ENCODE peak calls at places on chromosomes 13 and 19, in four cellular contexts. H is lower leg skin, E is H9, Z is GM06990. R is an unnamed sample.
A peak's percentile ranks its signal among the peaks of the same experiment; 100 is the strongest.

GRCh38 chr19:47506459-47506858 is 8.4 kb downstream of the NAPA start:
- DNase-seq in H (no peak), E (no peak), Z (no peak), R (no peak)

GRCh38 chr13:20053016-20053415 is 94.5 kb downstream of the ZMYM2 start:
- DNase-seq in H (no peak), E (no peak), Z (no peak), R (no peak)

GRCh38 chr19:48991823-48992570 is 1.1 kb downstream of the GYS1 start:
- DNase-seq in H (peak; percentile 69), E (peak; percentile 51), Z (no peak), R (no peak)

GRCh38 chr19:28331596-28331995 is 881.4 kb downstream of the UQCRFS1 start:
- DNase-seq in H (no peak), E (no peak), Z (no peak), R (no peak)

GRCh38 chr19:46856062-46857022 is 4.5 kb upstream of the ARHGAP35 start:
- DNase-seq in H (peak; percentile 97), E (peak; percentile 97), Z (peak; percentile 79), R (peak; percentile 74)

GRCh38 chr13:99797716-99798115 is 173.9 kb downstream of the ZIC5 start:
- DNase-seq in H (no peak), E (no peak), Z (no peak), R (no peak)

GRCh38 chr13:29702912-29703351 is 107.4 kb upstream of the SLC7A1 start:
- DNase-seq in H (peak; percentile 51), E (peak; percentile 69), Z (no peak), R (no peak)

GRCh38 chr13:45073809-45074208 is 46.5 kb upstream of the GTF2F2 start:
- DNase-seq in H (no peak), E (peak; percentile 63), Z (no peak), R (no peak)

GRCh38 chr13:48571121-48571901 is 38.4 kb upstream of the RCBTB2 start:
- DNase-seq in H (no peak), E (no peak), Z (no peak), R (no peak)

GRCh38 chr19:33241530-33242101 is 16.0 kb upstream of the SLC7A10 start:
- DNase-seq in H (no peak), E (no peak), Z (peak; percentile 51), R (no peak)

GRCh38 chr19:38655148-38655824 is 7.8 kb downstream of the ACTN4 start:
- DNase-seq in H (no peak), E (no peak), Z (peak; percentile 54), R (no peak)

GRCh38 chr13:110499621-110500281 is 61.8 kb downstream of the RAB20 start:
- DNase-seq in H (no peak), E (no peak), Z (no peak), R (no peak)

GRCh38 chr19:6718741-6719539 is 1.5 kb downstream of the C3 start:
- DNase-seq in H (no peak), E (peak; percentile 95), Z (no peak), R (no peak)

GRCh38 chr19:12603714-12604113 is 6.9 kb downstream of the ZNF490 start:
- DNase-seq in H (no peak), E (no peak), Z (peak; percentile 46), R (no peak)

GRCh38 chr13:75512253-75512652 is 25.4 kb downstream of the COMMD6 start:
- DNase-seq in H (no peak), E (no peak), Z (peak; percentile 43), R (no peak)

GRCh38 chr13:85528578-85529215 is 270.5 kb downstream of the SLITRK6 start:
- DNase-seq in H (no peak), E (no peak), Z (no peak), R (no peak)

GRCh38 chr19:10835089-10835753 is 791 bp downstream of the TMED1 start:
- DNase-seq in H (no peak), E (peak; percentile 100), Z (no peak), R (no peak)

GRCh38 chr19:49968279-49968922 is 7.4 kb upstream of the SIGLEC11 start:
- DNase-seq in H (no peak), E (no peak), Z (no peak), R (no peak)

GRCh38 chr13:37968555-37968954 is 99.0 kb upstream of the TRPC4 start:
- DNase-seq in H (no peak), E (no peak), Z (no peak), R (no peak)

GRCh38 chr13:100673831-100674362 is 698 bp downstream of the TMTC4 start:
- DNase-seq in H (peak; percentile 43), E (no peak), Z (peak; percentile 58), R (no peak)

GRCh38 chr13:52158629-52159158 is 703 bp downstream of the NEK3 start:
- DNase-seq in H (peak; percentile 44), E (no peak), Z (no peak), R (no peak)

GRCh38 chr13:38384171-38384570 is 34.5 kb downstream of the UFM1 start:
- DNase-seq in H (no peak), E (no peak), Z (no peak), R (no peak)

GRCh38 chr19:10416380-10417257 is 3.7 kb upstream of the PDE4A start:
- DNase-seq in H (peak; percentile 64), E (peak; percentile 93), Z (peak; percentile 93), R (peak; percentile 97)

GRCh38 chr19:55165952-55166529 is 372 bp downstream of the DNAAF3 start:
- DNase-seq in H (no peak), E (peak; percentile 93), Z (peak; percentile 75), R (no peak)

GRCh38 chr19:36115453-36116343 is at the start of gene TBCB:
- DNase-seq in H (peak; percentile 77), E (no peak), Z (no peak), R (no peak)

GRCh38 chr13:29704648-29705047 is 109.2 kb upstream of the SLC7A1 start:
- DNase-seq in H (no peak), E (no peak), Z (no peak), R (no peak)

GRCh38 chr13:53250272-53250875 is 221.8 kb downstream of the OLFM4 start:
- DNase-seq in H (peak; percentile 18), E (no peak), Z (peak; percentile 29), R (no peak)

GRCh38 chr19:18282021-18282787 is 782 bp upstream of the JUND start:
- DNase-seq in H (no peak), E (no peak), Z (no peak), R (no peak)
- TF ChIP-seq CTCF in H (no peak), E (no peak), Z (no peak), R (no peak)

DNA sequence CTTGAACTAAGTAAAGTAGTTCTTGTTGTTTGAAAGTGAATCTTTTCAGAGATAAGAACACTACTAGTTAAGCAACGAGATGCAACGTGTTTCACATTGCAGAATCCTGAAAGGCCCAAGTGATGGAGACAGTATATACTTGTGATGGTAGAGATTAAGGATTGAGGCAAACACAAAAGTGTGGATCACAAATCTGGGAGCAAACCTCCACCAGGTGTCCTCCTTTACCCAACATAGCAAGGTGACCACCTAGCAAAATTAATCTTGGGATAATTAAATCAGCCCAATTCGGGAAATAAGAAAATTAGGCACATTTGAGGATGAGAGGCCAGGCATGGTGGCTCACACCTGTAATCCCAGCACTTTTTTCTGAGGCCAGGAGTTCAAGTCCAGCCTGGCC is 563.9 kb downstream of the DACH1 start:
- DNase-seq in H (no peak), E (no peak), Z (no peak), R (no peak)
- TF ChIP-seq CTCF in H (no peak), E (peak; percentile 44), Z (no peak), R (no peak)

DNA sequence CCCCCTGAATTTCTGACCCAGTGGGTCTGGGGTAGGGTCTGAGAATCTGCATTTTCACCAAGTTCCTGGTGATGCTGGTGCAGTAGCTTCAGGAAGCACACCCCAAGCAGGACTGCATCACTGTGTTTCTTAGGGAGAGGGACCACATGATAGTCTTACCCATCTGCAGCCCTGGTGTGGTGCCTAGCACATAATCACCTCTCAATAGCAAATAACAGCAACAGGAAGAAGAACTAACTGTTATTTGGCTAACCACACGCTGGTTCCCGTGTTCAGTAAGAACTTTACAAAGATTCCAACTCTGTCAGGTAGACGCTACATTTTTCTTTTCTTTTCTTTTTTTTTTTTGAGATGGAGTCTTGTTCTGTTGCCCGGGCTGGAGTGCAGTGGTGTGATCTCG is 41.9 kb upstream of the SPATA13 start:
- DNase-seq in H (no peak), E (no peak), Z (no peak), R (no peak)
- TF ChIP-seq CTCF in H (no peak), E (no peak), Z (no peak), R (no peak)

DNA sequence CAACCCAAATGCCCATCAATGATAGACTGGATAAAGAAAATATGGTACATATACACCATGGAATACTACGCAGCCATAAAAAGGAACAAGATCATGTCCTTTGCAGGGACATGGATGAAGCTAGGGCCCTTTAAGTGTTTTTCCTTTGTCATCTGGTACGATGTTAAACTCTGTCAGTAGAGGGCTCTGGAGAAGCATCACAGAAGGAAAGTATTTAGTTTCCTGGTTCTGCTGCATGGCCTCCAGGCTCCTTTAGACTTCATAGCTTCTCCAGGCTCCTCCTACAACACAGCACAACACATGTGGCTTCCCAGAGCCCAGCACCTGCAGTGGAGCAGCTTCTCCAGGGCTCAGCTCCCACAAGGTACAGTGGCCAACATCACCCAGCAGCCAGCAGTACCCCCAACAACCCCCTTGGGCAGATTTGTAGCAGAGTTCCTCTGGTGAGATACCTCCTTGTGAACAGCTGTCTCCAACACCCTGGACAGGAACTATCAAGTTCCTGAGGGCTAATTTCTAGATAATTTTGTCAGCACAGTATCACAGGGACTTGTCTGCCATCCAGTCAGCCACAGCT is 63.4 kb downstream of the KCTD12 start:
- DNase-seq in H (no peak), E (no peak), Z (peak; percentile 30), R (no peak)
- TF ChIP-seq CTCF in H (no peak), E (peak; percentile 22), Z (peak; percentile 27), R (no peak)

GRCh38 chr13:95300625-95301134 is 571 bp downstream of the ABCC4 start:
- DNase-seq in H (peak; percentile 25), E (peak; percentile 50), Z (peak; percentile 74), R (peak; percentile 29)
- TF ChIP-seq CTCF in H (no peak), E (peak; percentile 14), Z (peak; percentile 60), R (no peak)

GRCh38 chr13:49627831-49628652 is at the start of gene ARL11:
- DNase-seq in H (peak; percentile 54), E (peak; percentile 92), Z (peak; percentile 88), R (peak; percentile 78)
- TF ChIP-seq CTCF in H (no peak), E (no peak), Z (no peak), R (no peak)